ENCODE peak calls at places on chromosomes 7 and 10, in six cellular contexts. T is neuronal stem cell, F is H9, N is IMR-90, U is mesenchymal stem cell, C is H1. A is an unnamed sample.

GRCh38 chr10:28387141-28387540 is 84.3 kb upstream of the MPP7 start:
- DNase-seq in T (no peak), F (no peak), N (no peak), U (no peak), C (no peak), A (no peak)

GRCh38 chr10:86708783-86709778 is 40.8 kb downstream of the LDB3 start:
- DNase-seq in T (no peak), F (no peak), N (no peak), U (no peak), C (no peak), A (no peak)

GRCh38 chr10:29734980-29735627 is 100.3 kb upstream of the SVIL start:
- DNase-seq in T (peak; percentile 31), F (peak; percentile 42), N (no peak), U (peak; percentile 54), C (no peak), A (peak; percentile 61)

GRCh38 chr10:25068152-25069058 is 52.0 kb downstream of the THNSL1 start:
- DNase-seq in T (no peak), F (peak; percentile 71), N (peak; percentile 84), U (peak; percentile 26), C (peak; percentile 44), A (peak; percentile 62)

GRCh38 chr10:123792579-123792978 is 99.0 kb downstream of the CPXM2 start:
- DNase-seq in T (no peak), F (no peak), N (no peak), U (no peak), C (no peak), A (no peak)

GRCh38 chr7:30422922-30423321 is 55.7 kb downstream of the NOD1 start:
- DNase-seq in T (no peak), F (no peak), N (peak; percentile 23), U (no peak), C (no peak), A (no peak)

GRCh38 chr7:45239486-45239885 is 81.9 kb downstream of the RAMP3 start:
- DNase-seq in T (no peak), F (no peak), N (peak; percentile 62), U (no peak), C (no peak), A (no peak)

GRCh38 chr7:30988346-30989005 is 24.7 kb downstream of the GHRHR start:
- DNase-seq in T (no peak), F (peak; percentile 58), N (no peak), U (no peak), C (no peak), A (peak; percentile 70)

GRCh38 chr7:106599343-106599698 is 61.6 kb downstream of the CCDC71L start:
- DNase-seq in T (no peak), F (no peak), N (no peak), U (no peak), C (no peak), A (peak; percentile 39)

GRCh38 chr7:2012981-2013380 is 219.8 kb downstream of the MAD1L1 start:
- DNase-seq in T (no peak), F (no peak), N (peak; percentile 56), U (no peak), C (no peak), A (no peak)

GRCh38 chr10:79025113-79025832 is 43.5 kb upstream of the ZMIZ1 start:
- DNase-seq in T (no peak), F (no peak), N (no peak), U (no peak), C (no peak), A (no peak)

GRCh38 chr10:44908071-44908709 is 2.9 kb upstream of the TMEM72 start:
- DNase-seq in T (no peak), F (peak; percentile 67), N (peak; percentile 59), U (peak; percentile 83), C (no peak), A (no peak)

GRCh38 chr10:18400201-18400910 is 251.0 kb downstream of the NSUN6 start:
- DNase-seq in T (no peak), F (peak; percentile 32), N (peak; percentile 3), U (no peak), C (no peak), A (no peak)

GRCh38 chr10:46048152-46048551 is 2.1 kb upstream of the MSMB start:
- DNase-seq in T (no peak), F (no peak), N (no peak), U (no peak), C (no peak), A (peak; percentile 85)

GRCh38 chr10:133110609-133111275 is 23.0 kb downstream of the ADGRA1 start:
- DNase-seq in T (no peak), F (no peak), N (no peak), U (no peak), C (no peak), A (no peak)

GRCh38 chr10:29239569-29240472 is 49.0 kb upstream of the LYZL1 start:
- DNase-seq in T (no peak), F (peak; percentile 75), N (no peak), U (peak; percentile 35), C (no peak), A (peak; percentile 38)

GRCh38 chr7:135274495-135275268 is 41.0 kb downstream of the STRA8 start:
- DNase-seq in T (peak; percentile 69), F (peak; percentile 82), N (peak; percentile 73), U (peak; percentile 73), C (peak; percentile 71), A (peak; percentile 91)

GRCh38 chr7:25823571-25823970 is 328.4 kb upstream of the NFE2L3 start:
- DNase-seq in T (no peak), F (no peak), N (no peak), U (no peak), C (no peak), A (no peak)

GRCh38 chr10:50982989-50983388 is 91.3 kb upstream of the PRKG1 start:
- DNase-seq in T (no peak), F (no peak), N (no peak), U (no peak), C (no peak), A (no peak)

GRCh38 chr7:27101188-27101905 is 1.1 kb downstream of the HOXA2 start:
- DNase-seq in T (no peak), F (no peak), N (peak; percentile 75), U (peak; percentile 67), C (no peak), A (no peak)

GRCh38 chr10:131429141-131429540 is 117.6 kb upstream of the TCERG1L start:
- DNase-seq in T (no peak), F (no peak), N (no peak), U (no peak), C (no peak), A (no peak)

GRCh38 chr10:42933454-42934340 is 143.2 kb upstream of the RET start:
- DNase-seq in T (no peak), F (peak; percentile 63), N (peak; percentile 19), U (no peak), C (no peak), A (no peak)

DNA sequence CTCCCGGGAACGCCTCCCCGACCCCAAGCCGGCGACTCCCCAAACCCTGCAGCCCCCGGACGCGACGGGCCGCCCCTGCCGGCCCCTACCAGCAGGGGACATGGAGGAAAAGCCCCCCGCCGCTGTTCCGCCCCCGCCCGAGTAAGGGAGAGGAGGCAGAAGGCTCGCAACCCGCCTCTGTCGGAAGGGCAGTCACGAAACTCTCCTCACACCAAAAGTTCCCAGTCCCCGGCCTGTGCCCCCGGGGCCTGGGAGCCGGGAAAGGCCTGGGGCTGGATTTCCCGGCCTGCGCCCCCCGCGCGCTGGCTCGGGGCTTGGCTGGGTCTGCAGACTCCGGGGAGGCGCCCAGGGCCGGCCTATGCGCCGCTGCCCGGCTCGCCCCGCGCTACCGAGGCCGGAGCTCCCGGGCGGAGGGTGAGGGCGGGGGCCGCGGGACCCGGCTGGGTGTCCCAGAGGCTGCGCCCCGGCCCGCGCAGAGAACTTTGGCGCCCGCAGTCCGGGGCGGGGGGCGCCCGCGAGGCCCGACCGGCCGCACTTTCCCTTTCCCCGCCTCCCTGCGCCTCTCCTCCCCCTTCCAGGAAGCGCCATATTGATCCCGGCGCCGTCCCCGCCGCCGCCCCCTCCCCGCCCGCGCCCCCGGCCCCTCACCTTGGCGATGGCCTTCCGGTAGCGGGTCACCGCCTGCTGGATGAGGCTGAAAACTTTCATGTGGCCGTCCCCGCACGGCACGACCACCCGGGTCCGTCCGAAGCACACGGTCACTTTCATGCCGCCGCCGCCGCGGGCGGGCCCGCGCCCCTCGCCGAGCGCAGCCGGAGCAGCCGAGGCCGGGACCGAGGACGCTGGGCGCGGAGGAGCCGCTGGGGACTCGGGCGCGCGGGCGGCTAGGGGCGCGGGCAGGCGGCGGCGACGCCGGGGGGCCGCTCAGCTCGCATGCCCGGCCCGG is 595 bp downstream of the PARD3 start:
- DNase-seq in T (peak; percentile 54), F (peak; percentile 73), N (peak; percentile 27), U (peak; percentile 59), C (no peak), A (no peak)
- H2BK5ac ChIP-seq in T (peak overlapping the region; percentile 70), F (no peak overlapping the region), N (peak overlapping the region; percentile 79), U (peak overlapping the region; percentile 97), C (peak overlapping the region; percentile 5), A (peak overlapping the region; percentile 91)

DNA sequence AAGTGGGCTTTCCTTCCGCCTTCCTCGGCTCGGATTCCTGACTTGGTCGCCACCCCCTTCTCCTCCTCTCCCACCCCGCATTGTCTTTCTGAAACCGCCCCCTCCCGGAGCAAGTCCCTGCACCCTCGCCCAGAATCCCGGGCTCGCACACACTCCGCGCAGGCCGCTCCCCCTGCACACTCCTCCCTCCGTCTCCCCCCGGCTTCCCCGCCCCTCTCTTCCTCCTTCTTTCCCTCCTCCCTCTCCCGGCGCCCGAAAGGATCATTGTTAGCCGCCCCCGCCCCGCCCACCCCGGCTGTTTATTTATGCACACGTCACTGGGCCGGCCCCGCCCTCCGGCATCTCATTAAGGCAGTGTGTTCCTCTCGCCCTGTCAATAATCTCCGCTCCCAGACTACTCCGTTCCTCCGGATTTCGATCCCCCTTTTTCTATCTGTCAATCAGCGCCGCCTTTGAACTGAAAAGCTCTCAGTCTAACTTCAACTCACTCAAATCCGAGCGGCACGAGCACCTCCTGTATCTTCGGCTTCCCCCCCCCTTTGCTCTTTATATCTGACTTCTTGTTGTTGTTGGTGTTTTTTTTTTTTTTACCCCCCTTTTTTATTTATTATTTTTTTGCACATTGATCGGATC is at the start of gene TCF7L2:
- DNase-seq in T (peak; percentile 99), F (peak; percentile 99), N (peak; percentile 95), U (peak; percentile 98), C (peak; percentile 94), A (peak; percentile 97)
- H2BK120ac ChIP-seq in T (peak within 1 kb of the TSS; percentile 44), F (no peak within 1 kb of the TSS), N (peak within 1 kb of the TSS; percentile 74), U (peak within 1 kb of the TSS; percentile 91), C (peak within 1 kb of the TSS; percentile 76), A (peak within 1 kb of the TSS; percentile 89)

GRCh38 chr7:116840256-116840655 is 22.1 kb upstream of the CAPZA2 start:
- DNase-seq in T (no peak), F (no peak), N (no peak), U (no peak), C (no peak), A (no peak)
- H4K91ac ChIP-seq in T (no peak overlapping the region), F (no peak overlapping the region), N (no peak overlapping the region), U (no peak overlapping the region), C (no peak overlapping the region), A (no peak overlapping the region)

GRCh38 chr7:124738639-124739038 is 27.0 kb downstream of the GPR37 start:
- DNase-seq in T (no peak), F (no peak), N (no peak), U (peak; percentile 22), C (no peak), A (no peak)
- H2BK5ac ChIP-seq in T (no peak overlapping the region), F (no peak overlapping the region), N (no peak overlapping the region), U (no peak overlapping the region), C (no peak overlapping the region), A (no peak overlapping the region)

GRCh38 chr10:125159932-125160855 is at the start of gene CTBP2:
- DNase-seq in T (peak; percentile 51), F (peak; percentile 64), N (no peak), U (peak; percentile 70), C (no peak), A (peak; percentile 54)
- H2BK120ac ChIP-seq in T (peak within 1 kb of the TSS; percentile 84), F (no peak within 1 kb of the TSS), N (peak within 1 kb of the TSS; percentile 45), U (peak within 1 kb of the TSS; percentile 99), C (no peak within 1 kb of the TSS), A (peak within 1 kb of the TSS; percentile 92)